ENCODE peak calls at places on chromosomes 11 and 22, in seven cellular contexts. X is CD8-positive, alpha-beta memory T cell; N is aorta; V is ecto neural progenitor cell; J is psoas muscle; U is AG09309; O is NK-92 treated with Interleukin-12 subunit alpha and Interleukin-12 subunit beta, amount 100 ng/mL, for 24 hours. I is an unnamed sample.

GRCh38 chr11:77569671-77570070 is 20.1 kb upstream of the AQP11 start:
- DNase-seq in X (no peak), N (no peak), V (no peak), J (no peak), U (no peak), O (no peak), I (no peak)

GRCh38 chr11:128291835-128292234 is 295.5 kb downstream of the ETS1 start:
- DNase-seq in X (peak; percentile 73), N (no peak), V (no peak), J (no peak), U (no peak), O (no peak), I (no peak)

GRCh38 chr22:26068571-26068970 is 100.7 kb upstream of the SEZ6L start:
- DNase-seq in X (no peak), N (no peak), V (no peak), J (no peak), U (no peak), O (no peak), I (no peak)

GRCh38 chr11:66976048-66976467 is 954 bp downstream of the C11orf86 start:
- DNase-seq in X (no peak), N (no peak), V (peak; percentile 80), J (no peak), U (no peak), O (peak; percentile 28), I (no peak)

GRCh38 chr11:24324211-24324610 is 172.6 kb upstream of the LUZP2 start:
- DNase-seq in X (no peak), N (no peak), V (no peak), J (no peak), U (no peak), O (no peak), I (no peak)

GRCh38 chr11:47359586-47359985 is 7.1 kb upstream of the MYBPC3 start:
- DNase-seq in X (no peak), N (peak; percentile 64), V (no peak), J (no peak), U (no peak), O (no peak), I (no peak)

GRCh38 chr22:44732661-44733060 is 19.7 kb upstream of the ARHGAP8 start:
- DNase-seq in X (no peak), N (no peak), V (no peak), J (no peak), U (no peak), O (no peak), I (no peak)

GRCh38 chr11:77191823-77192495 is 63.9 kb downstream of the MYO7A start:
- DNase-seq in X (peak; percentile 61), N (no peak), V (peak; percentile 88), J (no peak), U (no peak), O (no peak), I (no peak)

GRCh38 chr11:78227906-78228305 is 39.2 kb downstream of the USP35 start:
- DNase-seq in X (no peak), N (no peak), V (no peak), J (no peak), U (no peak), O (no peak), I (peak; percentile 16)

I was measured in right atrium auricular region.